ENCODE peak calls at places on chromosomes 12 and 14, in five cellular contexts. Y, Z, Q, L and W are unnamed samples.

GRCh38 chr12:13173537-13173936 is 23.0 kb upstream of the EMP1 start:
- DNase-seq in Q (no peak), L (peak; percentile 62), Y (peak; percentile 89), Z (peak; percentile 75), W (peak; percentile 85)

GRCh38 chr12:25242981-25243764 is 7.6 kb downstream of the KRAS start:
- DNase-seq in Y (no peak), L (no peak), Q (no peak), Z (no peak), W (no peak)

GRCh38 chr14:30518867-30519266 is 40.1 kb upstream of the G2E3 start:
- DNase-seq in Z (no peak), Y (no peak), Q (no peak), L (no peak), W (no peak)

GRCh38 chr14:31090872-31091764 is 64.9 kb upstream of the STRN3 start:
- DNase-seq in L (no peak), Y (peak; percentile 77), Q (no peak), Z (peak; percentile 75), W (peak; percentile 82)

GRCh38 chr14:104521816-104522745 is 57.5 kb upstream of the C14orf180 start:
- DNase-seq in Q (no peak), Y (no peak), Z (no peak), L (no peak), W (no peak)

GRCh38 chr12:100303831-100304230 is 36.9 kb downstream of the SCYL2 start:
- DNase-seq in Z (no peak), Y (no peak), L (no peak), Q (no peak), W (no peak)

GRCh38 chr12:89663577-89664357 is 44.9 kb downstream of the ATP2B1 start:
- DNase-seq in Z (no peak), Y (no peak), L (no peak), Q (no peak), W (no peak)

GRCh38 chr12:132881853-132882252 is 5.6 kb downstream of the CHFR start:
- DNase-seq in L (no peak), Y (no peak), Q (no peak), Z (no peak), W (no peak)

GRCh38 chr12:72472350-72472749 is 200.2 kb downstream of the TRHDE start:
- DNase-seq in L (no peak), Q (no peak), Y (no peak), Z (no peak), W (no peak)

GRCh38 chr12:49294086-49294803 is 702 bp upstream of the PRPH start:
- DNase-seq in Q (no peak), Y (no peak), L (no peak), Z (no peak), W (peak; percentile 51)

GRCh38 chr12:94714378-94714777 is 64.0 kb upstream of the TMCC3 start:
- DNase-seq in Q (no peak), L (no peak), Y (no peak), Z (no peak), W (no peak)

GRCh38 chr14:54333511-54333910 is 63.3 kb upstream of the CDKN3 start:
- DNase-seq in Y (no peak), Q (no peak), Z (no peak), L (no peak), W (no peak)

GRCh38 chr12:116559330-116560080 is at the start of gene MAP1LC3B2:
- DNase-seq in Y (no peak), L (no peak), Q (peak; percentile 81), Z (peak; percentile 88), W (no peak)

GRCh38 chr14:88005978-88006851 is 1.3 kb downstream of the GPR65 start:
- DNase-seq in Q (peak; percentile 86), Y (no peak), Z (peak; percentile 67), L (no peak), W (no peak)

GRCh38 chr12:77615331-77615730 is 215.4 kb upstream of the NAV3 start:
- DNase-seq in L (no peak), Z (no peak), Q (no peak), Y (no peak), W (no peak)

GRCh38 chr12:99334737-99335136 is 312.8 kb upstream of the GARIN6 start:
- DNase-seq in Q (no peak), L (no peak), Z (no peak), Y (no peak), W (no peak)

GRCh38 chr12:1591029-1591428 is 3.4 kb downstream of the FBXL14 start:
- DNase-seq in Y (no peak), Z (no peak), Q (peak; percentile 44), L (no peak), W (no peak)

GRCh38 chr14:61839452-61839851 is 77.2 kb downstream of the SNAPC1 start:
- DNase-seq in L (no peak), Z (no peak), Y (no peak), Q (no peak), W (no peak)

GRCh38 chr14:78010688-78011087 is 159.5 kb upstream of the NRXN3 start:
- DNase-seq in Y (peak; percentile 68), L (no peak), Q (no peak), Z (no peak), W (no peak)

GRCh38 chr14:31781578-31781977 is 220.4 kb downstream of the NUBPL start:
- DNase-seq in Z (no peak), Y (no peak), Q (no peak), L (no peak), W (no peak)

GRCh38 chr12:131841547-131841946 is 13.4 kb downstream of the MMP17 start:
- DNase-seq in Q (no peak), Y (no peak), Z (no peak), L (no peak), W (no peak)

GRCh38 chr12:52561880-52562449 is 9.0 kb upstream of the KRT71 start:
- DNase-seq in L (no peak), Z (peak; percentile 47), Y (no peak), Q (no peak), W (no peak)

GRCh38 chr12:32322354-32322753 is 77.0 kb upstream of the FGD4 start:
- DNase-seq in Y (no peak), Z (no peak), Q (no peak), L (no peak), W (no peak)

GRCh38 chr14:93045211-93045674 is 70.5 kb downstream of the ITPK1 start:
- DNase-seq in Q (no peak), L (no peak), Y (no peak), Z (no peak), W (no peak)

GRCh38 chr14:66746316-66747006 is 238.5 kb downstream of the GPHN start:
- DNase-seq in Q (no peak), Z (no peak), Y (no peak), L (no peak), W (no peak)

GRCh38 chr14:23114120-23114458 is 5.0 kb downstream of the CEBPE start:
- DNase-seq in L (no peak), Y (no peak), Q (no peak), Z (no peak), W (no peak)

GRCh38 chr14:64474041-64474440 is 8.7 kb downstream of the AKAP5 start:
- DNase-seq in Y (no peak), Q (no peak), Z (no peak), L (no peak), W (no peak)

GRCh38 chr12:24605916-24606315 is 343.0 kb downstream of the BCAT1 start:
- DNase-seq in Q (no peak), Z (no peak), L (no peak), Y (no peak), W (no peak)

GRCh38 chr14:64636980-64637429 is 67.2 kb upstream of the PLEKHG3 start:
- DNase-seq in Y (no peak), L (no peak), Q (no peak), Z (no peak), W (no peak)

GRCh38 chr12:52873832-52874572 is 25.2 kb upstream of the KRT78 start:
- DNase-seq in Q (peak; percentile 37), Y (peak; percentile 90), L (peak; percentile 70), Z (peak; percentile 92), W (peak; percentile 92)

GRCh38 chr12:40192704-40193255 is 32.0 kb upstream of the LRRK2 start:
- DNase-seq in L (no peak), Y (no peak), Q (no peak), Z (peak; percentile 29), W (no peak)
- H3K27ac ChIP-seq in L (no peak overlapping the region), Y (no peak overlapping the region), Q (no peak overlapping the region), Z (no peak overlapping the region), W (no peak overlapping the region)

DNA sequence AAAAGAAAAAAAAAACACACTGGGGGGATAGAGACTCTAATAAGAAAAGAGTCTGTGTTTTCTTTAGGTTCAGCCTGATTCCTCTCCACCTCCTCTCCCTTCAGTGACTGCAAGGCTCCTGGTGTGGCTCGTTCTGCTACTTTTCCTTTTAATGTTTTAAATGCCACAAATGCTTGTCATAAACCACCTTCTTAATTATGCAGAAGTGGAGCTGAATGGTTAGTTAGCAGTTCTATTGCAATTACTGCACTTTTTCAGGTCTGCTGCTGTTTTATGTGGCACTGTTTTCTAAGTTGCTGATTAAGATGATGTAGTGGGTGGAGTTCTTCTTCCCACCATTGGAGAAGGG is 878.1 kb downstream of the DIO2 start:
- DNase-seq in Y (no peak), Q (no peak), L (no peak), Z (no peak), W (no peak)
- H3K4me3 ChIP-seq in Y (no peak overlapping the region), Q (no peak overlapping the region), L (no peak overlapping the region), Z (no peak overlapping the region), W (no peak overlapping the region)

GRCh38 chr14:91317381-91318313 is 73.1 kb upstream of the GPR68 start:
- DNase-seq in Q (peak; percentile 85), L (no peak), Y (peak; percentile 69), Z (peak; percentile 83), W (peak; percentile 42)
- H3K4me1 ChIP-seq in Q (peaks cover 79% of the 10 kb centered on the region), L (peaks cover 14% of the 10 kb centered on the region), Y (peaks cover 27% of the 10 kb centered on the region), Z (peaks cover 32% of the 10 kb centered on the region), W (no peaks in the 10 kb centered on the region)

GRCh38 chr14:49999216-49999761 is 106.4 kb downstream of the ARF6 start:
- DNase-seq in Y (peak; percentile 93), Q (peak; percentile 78), L (peak; percentile 72), Z (peak; percentile 93), W (peak; percentile 95)
- H3K27ac ChIP-seq in Y (peak overlapping the region; percentile 83), Q (peak overlapping the region; percentile 100), L (peak overlapping the region; percentile 88), Z (peak overlapping the region; percentile 84), W (peak overlapping the region; percentile 84)

GRCh38 chr14:52244997-52245396 is 22.5 kb upstream of the PTGDR start:
- DNase-seq in Y (no peak), Z (no peak), Q (no peak), L (no peak), W (no peak)

GRCh38 chr14:52240623-52241022 is 26.9 kb upstream of the PTGDR start:
- DNase-seq in Y (no peak), L (no peak), Z (no peak), Q (no peak), W (no peak)

GRCh38 chr14:52244328-52244727 is 23.2 kb upstream of the PTGDR start:
- DNase-seq in Q (no peak), Z (no peak), L (no peak), Y (no peak), W (no peak)

GRCh38 chr14:52238682-52239081 is 28.8 kb upstream of the PTGDR start:
- DNase-seq in Z (no peak), Q (no peak), L (no peak), Y (no peak), W (no peak)

GRCh38 chr14:52241102-52241793 is 26.2 kb upstream of the PTGDR start:
- DNase-seq in Z (no peak), L (no peak), Q (no peak), Y (no peak), W (no peak)
- H3K4me3 ChIP-seq in Z (no peak overlapping the region), L (no peak overlapping the region), Q (no peak overlapping the region), Y (no peak overlapping the region), W (no peak overlapping the region)